ENCODE peak calls at places on chromosomes 11 and 22, in nine cellular contexts. G is stimulated activated naive CD4-positive, alpha-beta T cell; L is lung microvascular endothelial cell; T is astrocyte of the spinal cord; Y is NCI-H1092; D is iris pigment epithelial cell; X is heart right ventricle; M is NCI-H2081; I is IMR-90. P is an unnamed sample.

GRCh38 chr11:13486926-13487660 is 8.7 kb downstream of the PTH start:
- DNase-seq in G (peak), L (no peak), T (no peak), Y (no peak), D (peak), X (peak), M (no peak), I (no peak), P (no peak)

GRCh38 chr22:35352214-35353111 is 28.4 kb upstream of the HMOX1 start:
- DNase-seq in G (peak), L (peak), T (no peak), Y (no peak), D (no peak), X (peak), M (no peak), I (no peak), P (no peak)

GRCh38 chr11:44409071-44409470 is 99.1 kb upstream of the ALX4 start:
- DNase-seq in G (no peak), L (no peak), T (no peak), Y (no peak), D (no peak), X (no peak), M (no peak), I (no peak), P (no peak)

GRCh38 chr11:27281740-27282139 is 81.3 kb downstream of the CCDC34 start:
- DNase-seq in G (no peak), L (no peak), T (no peak), Y (no peak), D (peak), X (no peak), M (no peak), I (no peak), P (no peak)

GRCh38 chr22:37971475-37972434 is 12.6 kb downstream of the SOX10 start:
- DNase-seq in G (no peak), L (no peak), T (no peak), Y (no peak), D (no peak), X (no peak), M (no peak), I (no peak), P (no peak)

GRCh38 chr11:43269229-43269928 is 42.4 kb upstream of the API5 start:
- DNase-seq in G (no peak), L (no peak), T (no peak), Y (peak), D (no peak), X (peak), M (peak), I (no peak), P (peak)

GRCh38 chr11:131534611-131535010 is 164.2 kb downstream of the NTM start:
- DNase-seq in G (no peak), L (no peak), T (no peak), Y (no peak), D (no peak), X (no peak), M (no peak), I (no peak), P (no peak)

GRCh38 chr22:45784357-45785277 is 113.0 kb downstream of the ATXN10 start:
- DNase-seq in G (no peak), L (no peak), T (no peak), Y (no peak), D (no peak), X (peak), M (no peak), I (no peak), P (no peak)

GRCh38 chr11:3107608-3108182 is 50.5 kb upstream of the CARS1 start:
- DNase-seq in G (no peak), L (no peak), T (no peak), Y (no peak), D (no peak), X (no peak), M (no peak), I (no peak), P (no peak)

GRCh38 chr11:58900479-58901420 is 38.5 kb upstream of the GLYATL1 start:
- DNase-seq in G (peak), L (peak), T (peak), Y (no peak), D (peak), X (peak), M (no peak), I (peak), P (no peak)

GRCh38 chr11:84091212-84091986 is 805.2 kb upstream of the CCDC90B start:
- DNase-seq in G (no peak), L (no peak), T (no peak), Y (no peak), D (no peak), X (no peak), M (no peak), I (no peak), P (no peak)

GRCh38 chr11:64220271-64220670 is 5.7 kb downstream of the TRPT1 start:
- DNase-seq in G (no peak), L (no peak), T (no peak), Y (no peak), D (no peak), X (no peak), M (no peak), I (no peak), P (no peak)

GRCh38 chr11:44766112-44766971 is 39.6 kb downstream of the TSPAN18 start:
- DNase-seq in G (no peak), L (peak), T (peak), Y (peak), D (peak), X (peak), M (peak), I (peak), P (peak)

GRCh38 chr11:121291896-121292502 is 572 bp upstream of the SC5D start:
- DNase-seq in G (no peak), L (no peak), T (peak), Y (peak), D (no peak), X (no peak), M (no peak), I (peak), P (no peak)

P was measured in DMS 273 treated with DMSO at 0.1 percent for 48 hours.